ENCODE peak calls at places on chromosomes 4 and X, in eight cellular contexts. H is GM23338, K is HepG2, I is H1, T is K562, C is HCT116, S is endothelial cell of umbilical vein, Q is GM12878. Y is an unnamed sample.

GRCh38 chrX:110163488-110163887 is 154.4 kb downstream of the AMMECR1 start:
- DNase-seq in H (no peak), K (no peak), I (no peak), T (no peak), C (no peak), S (peak), Q (no peak), Y (no peak)

GRCh38 chrX:41825796-41826195 is 97.6 kb downstream of the CASK start:
- DNase-seq in H (no peak), K (no peak), I (no peak), T (no peak), C (no peak), S (no peak), Q (no peak), Y (no peak)

GRCh38 chr4:48831532-48832015 is 686 bp downstream of the OCIAD1 start:
- DNase-seq in H (peak), K (no peak), I (no peak), T (no peak), C (no peak), S (peak), Q (peak), Y (no peak)

GRCh38 chrX:12304261-12304660 is 166.0 kb downstream of the FRMPD4 start:
- DNase-seq in H (no peak), K (no peak), I (no peak), T (no peak), C (no peak), S (no peak), Q (no peak), Y (no peak)

GRCh38 chr4:79198886-79199591 is 126.8 kb downstream of the NAA11 start:
- DNase-seq in H (no peak), K (no peak), I (no peak), T (peak), C (no peak), S (no peak), Q (no peak), Y (no peak)

GRCh38 chr4:77167173-77167572 is 10.2 kb downstream of the CCNG2 start:
- DNase-seq in H (no peak), K (no peak), I (no peak), T (no peak), C (no peak), S (no peak), Q (no peak), Y (no peak)

GRCh38 chr4:771464-771863 is 54.5 kb downstream of the CPLX1 start:
- DNase-seq in H (no peak), K (no peak), I (no peak), T (no peak), C (no peak), S (no peak), Q (no peak), Y (no peak)

GRCh38 chrX:30561191-30561590 is 16.4 kb downstream of the TASL start:
- DNase-seq in H (no peak), K (no peak), I (no peak), T (no peak), C (no peak), S (no peak), Q (no peak), Y (no peak)

GRCh38 chr4:95505149-95505548 is 43.6 kb downstream of the UNC5C start:
- DNase-seq in H (no peak), K (no peak), I (no peak), T (no peak), C (peak), S (peak), Q (no peak), Y (no peak)

GRCh38 chr4:138056541-138056940 is 185.6 kb downstream of the SLC7A11 start:
- DNase-seq in H (no peak), K (no peak), I (no peak), T (no peak), C (no peak), S (peak), Q (no peak), Y (no peak)

GRCh38 chr4:140609548-140610425 is 41.0 kb upstream of the UCP1 start:
- DNase-seq in H (peak), K (peak), I (no peak), T (peak), C (peak), S (peak), Q (peak), Y (peak)

GRCh38 chr4:2484993-2485392 is 16.1 kb downstream of the RNF4 start:
- DNase-seq in H (peak), K (no peak), I (no peak), T (no peak), C (no peak), S (peak), Q (peak), Y (no peak)

GRCh38 chr4:183728223-183729068 is 69.4 kb downstream of the TRAPPC11 start:
- DNase-seq in H (no peak), K (peak), I (no peak), T (no peak), C (no peak), S (no peak), Q (no peak), Y (no peak)

GRCh38 chr4:162685401-162685800 is 481.3 kb downstream of the NAF1 start:
- DNase-seq in H (no peak), K (no peak), I (no peak), T (no peak), C (no peak), S (no peak), Q (no peak), Y (no peak)

GRCh38 chr4:143358923-143359694 is 22.4 kb downstream of the GAB1 start:
- DNase-seq in H (no peak), K (no peak), I (no peak), T (no peak), C (no peak), S (peak), Q (no peak), Y (peak)

DNA sequence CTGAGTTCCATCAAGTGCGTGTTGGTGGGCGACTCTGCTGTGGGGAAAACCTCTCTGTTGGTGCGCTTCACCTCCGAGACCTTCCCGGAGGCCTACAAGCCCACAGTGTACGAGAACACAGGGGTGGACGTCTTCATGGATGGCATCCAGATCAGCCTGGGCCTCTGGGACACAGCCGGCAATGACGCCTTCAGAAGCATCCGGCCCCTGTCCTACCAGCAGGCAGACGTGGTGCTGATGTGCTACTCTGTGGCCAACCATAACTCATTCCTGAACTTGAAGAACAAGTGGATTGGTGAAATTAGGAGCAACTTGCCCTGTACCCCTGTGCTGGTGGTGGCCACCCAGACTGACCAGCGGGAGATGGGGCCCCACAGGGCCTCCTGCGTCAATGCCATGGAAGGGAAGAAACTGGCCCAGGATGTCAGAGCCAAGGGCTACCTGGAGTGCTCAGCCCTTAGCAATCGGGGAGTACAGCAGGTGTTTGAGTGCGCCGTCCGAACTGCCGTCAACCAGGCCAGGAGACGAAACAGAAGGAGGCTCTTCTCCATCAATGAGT is 46.6 kb downstream of the RHOH start:
- DNase-seq in H (no peak), K (no peak), I (no peak), T (no peak), C (no peak), S (no peak), Q (no peak), Y (no peak)
- TF ChIP-seq POLR2AphosphoS5 in H (no peak), K (no peak), I (no peak), T (no peak), C (no peak), S (no peak), Q (peak), Y (no peak)

GRCh38 chr4:93832097-93832496 is 3.5 kb downstream of the ATOH1 start:
- DNase-seq in H (peak), K (no peak), I (no peak), T (no peak), C (no peak), S (no peak), Q (no peak), Y (no peak)

GRCh38 chr4:93828332-93828829 is at the start of gene ATOH1:
- DNase-seq in H (peak), K (no peak), I (peak), T (peak), C (peak), S (no peak), Q (no peak), Y (no peak)

GRCh38 chr4:93829531-93830089 is 1.1 kb downstream of the ATOH1 start:
- DNase-seq in H (peak), K (no peak), I (no peak), T (no peak), C (no peak), S (no peak), Q (no peak), Y (no peak)

GRCh38 chr4:93828830-93829530 is 427 bp downstream of the ATOH1 start:
- DNase-seq in H (peak), K (no peak), I (no peak), T (no peak), C (no peak), S (no peak), Q (no peak), Y (no peak)

GRCh38 chr4:93830090-93830818 is 1.7 kb downstream of the ATOH1 start:
- DNase-seq in H (peak), K (no peak), I (no peak), T (no peak), C (no peak), S (no peak), Q (no peak), Y (no peak)
- TF ChIP-seq EZH2 in H (peak), K (no peak), I (peak), T (no peak), C (no peak), S (no peak), Q (no peak), Y (no peak)

DNA sequence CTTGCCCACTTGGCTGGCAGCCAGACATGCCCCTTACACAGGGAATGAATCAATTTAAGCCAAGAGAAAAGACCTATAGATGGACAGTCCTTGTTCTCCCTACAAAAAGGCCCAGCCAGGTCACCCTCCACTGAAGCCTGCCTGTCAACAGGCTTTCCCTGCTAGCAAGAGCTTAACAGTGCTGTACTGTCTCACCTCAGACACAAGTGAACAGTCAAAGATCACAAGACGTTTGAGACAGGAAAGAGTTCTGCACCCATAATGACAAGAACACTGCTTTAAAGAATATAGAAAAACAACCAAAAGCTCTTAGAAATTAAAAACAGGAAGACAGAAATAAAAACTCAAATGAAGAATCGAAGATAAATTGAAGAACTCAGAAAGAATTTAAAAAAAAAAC is 4.6 kb downstream of the RNF175 start:
- DNase-seq in H (no peak), K (no peak), I (no peak), T (no peak), C (no peak), S (no peak), Q (no peak), Y (no peak)
- H3K27ac ChIP-seq in H (no peak), K (no peak), I (no peak), T (no peak), C (no peak), S (no peak), Q (no peak), Y (peak)

GRCh38 chrX:129931411-129932136 is 25.6 kb downstream of the UTP14A start:
- DNase-seq in H (peak), K (peak), I (peak), T (peak), C (peak), S (peak), Q (peak), Y (no peak)
- TF ChIP-seq POLR2AphosphoS5 in H (no peak), K (no peak), I (no peak), T (no peak), C (peak), S (peak), Q (no peak), Y (no peak)

GRCh38 chr4:168832746-168833575 is 177.1 kb downstream of the CBR4 start:
- DNase-seq in H (peak), K (no peak), I (no peak), T (no peak), C (no peak), S (peak), Q (no peak), Y (no peak)

GRCh38 chr4:168835880-168836454 is 174.1 kb downstream of the CBR4 start:
- DNase-seq in H (no peak), K (no peak), I (no peak), T (no peak), C (no peak), S (no peak), Q (no peak), Y (no peak)

GRCh38 chr4:168830777-168831512 is 179.1 kb downstream of the CBR4 start:
- DNase-seq in H (no peak), K (no peak), I (no peak), T (no peak), C (no peak), S (no peak), Q (no peak), Y (no peak)

GRCh38 chr4:168831919-168832745 is 177.9 kb downstream of the CBR4 start:
- DNase-seq in H (peak), K (peak), I (peak), T (peak), C (peak), S (peak), Q (no peak), Y (no peak)

GRCh38 chr4:168831585-168831918 is 178.5 kb downstream of the CBR4 start:
- DNase-seq in H (no peak), K (no peak), I (no peak), T (no peak), C (no peak), S (no peak), Q (no peak), Y (no peak)
- TF ChIP-seq EZH2 in H (peak), K (peak), I (no peak), T (no peak), C (no peak), S (no peak), Q (no peak), Y (no peak)

DNA sequence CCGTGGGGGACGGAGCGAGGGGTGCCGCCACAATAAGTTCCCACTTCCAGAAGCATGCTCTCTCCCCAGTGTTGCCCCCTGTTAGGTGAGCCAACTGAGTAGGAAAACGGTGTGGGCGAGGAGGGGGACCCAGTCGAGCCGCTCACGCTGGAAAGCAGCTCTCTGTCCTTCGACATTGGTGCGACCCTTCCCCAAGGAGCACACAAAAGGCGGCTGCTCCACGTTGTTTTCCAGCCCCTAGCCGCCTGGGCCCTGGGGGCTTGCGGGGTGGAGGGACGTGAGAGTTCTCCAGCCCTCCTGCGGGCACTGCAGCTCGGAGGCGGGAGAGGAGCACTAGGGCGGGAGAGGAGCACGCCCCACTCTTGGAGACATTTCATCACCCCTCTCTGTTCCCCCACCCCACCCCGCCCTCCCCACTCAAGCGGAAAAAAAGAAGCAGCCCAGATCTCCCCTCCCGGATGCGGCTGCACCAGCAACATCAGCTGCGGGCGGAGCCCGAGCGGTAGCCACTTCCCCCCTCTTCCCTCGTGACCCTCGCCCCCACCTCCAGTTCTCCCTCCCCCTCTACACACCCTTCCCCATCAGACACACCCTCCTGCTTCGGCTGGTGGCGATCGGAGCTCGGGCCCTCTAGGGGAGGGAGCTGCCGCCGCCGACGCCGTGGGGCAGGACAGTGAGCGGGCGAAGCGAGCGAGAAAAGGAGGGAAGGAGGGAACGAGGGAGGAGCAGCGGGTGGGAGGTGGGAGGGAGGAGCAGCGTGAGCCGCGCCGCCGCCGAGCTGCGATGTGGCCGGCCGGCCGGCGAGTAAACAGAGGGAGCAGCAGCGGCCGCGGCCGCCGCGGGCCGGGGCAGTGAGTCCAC is at the start of gene DOCK11:
- DNase-seq in H (peak), K (peak), I (peak), T (peak), C (no peak), S (peak), Q (peak), Y (no peak)
- H3K27ac ChIP-seq in H (no peak), K (no peak), I (no peak), T (peak), C (no peak), S (no peak), Q (peak), Y (no peak)

GRCh38 chr4:73904491-73904890 is 35.3 kb downstream of the CXCL1 start:
- DNase-seq in H (no peak), K (no peak), I (no peak), T (peak), C (no peak), S (no peak), Q (no peak), Y (no peak)
- TF ChIP-seq POLR2AphosphoS5 in H (no peak), K (no peak), I (no peak), T (no peak), C (no peak), S (no peak), Q (no peak), Y (no peak)

GRCh38 chr4:139557506-139558110 is 1.6 kb upstream of the SETD7 start:
- DNase-seq in H (peak), K (no peak), I (no peak), T (no peak), C (no peak), S (peak), Q (no peak), Y (no peak)
- TF ChIP-seq EZH2 in H (no peak), K (no peak), I (peak), T (no peak), C (no peak), S (peak), Q (peak), Y (no peak)

GRCh38 chr4:111631157-111631999 is 513.9 kb upstream of the FAM241A start:
- DNase-seq in H (peak), K (no peak), I (no peak), T (no peak), C (peak), S (peak), Q (no peak), Y (peak)

GRCh38 chr4:111633663-111634266 is 511.5 kb upstream of the FAM241A start:
- DNase-seq in H (no peak), K (no peak), I (no peak), T (no peak), C (no peak), S (no peak), Q (no peak), Y (no peak)

GRCh38 chr4:111632752-111633151 is 512.5 kb upstream of the FAM241A start:
- DNase-seq in H (no peak), K (no peak), I (no peak), T (no peak), C (no peak), S (no peak), Q (no peak), Y (no peak)

GRCh38 chr4:111628437-111628836 is 516.8 kb upstream of the FAM241A start:
- DNase-seq in H (no peak), K (no peak), I (no peak), T (no peak), C (no peak), S (no peak), Q (no peak), Y (peak)

DNA sequence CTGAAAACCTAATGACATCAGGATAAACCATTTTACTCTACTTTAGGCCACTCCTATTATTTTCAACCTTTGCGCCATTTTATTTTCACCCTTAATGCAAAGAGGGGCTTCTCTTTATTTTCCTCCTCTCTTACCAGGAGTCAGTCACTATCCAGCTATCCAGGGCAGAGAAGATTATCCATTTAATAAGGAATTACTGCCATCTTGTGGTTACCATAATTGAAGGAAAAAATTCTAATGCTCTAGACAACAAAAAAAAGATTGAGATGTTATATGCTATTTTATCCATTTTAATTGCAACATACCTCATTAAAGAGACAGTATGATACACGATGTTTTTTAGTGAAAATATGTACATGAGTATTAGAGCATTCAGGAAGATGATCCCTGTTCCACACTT is 514.5 kb upstream of the FAM241A start:
- DNase-seq in H (peak), K (peak), I (no peak), T (no peak), C (peak), S (peak), Q (no peak), Y (peak)
- H3K27ac ChIP-seq in H (no peak), K (no peak), I (no peak), T (no peak), C (no peak), S (no peak), Q (no peak), Y (peak)

Y was measured in SK-N-MC.